ENCODE peak calls at places on chromosomes 1 and 21, in seven cellular contexts. C, R, G, L, P, H and I are unnamed samples. For H3K4me1, the result is how much of the 10 kb centered on the place peaks cover.

GRCh38 chr1:237975903-237976302 is 85.2 kb upstream of the ZP4 start:
- DNase-seq in C (no peak), R (no peak), G (no peak), L (no peak), P (no peak), H (no peak), I (no peak)

GRCh38 chr1:30324251-30325084 is 398.9 kb downstream of the MATN1 start:
- DNase-seq in C (no peak), R (no peak), G (peak), L (no peak), P (no peak), H (no peak), I (no peak)

GRCh38 chr1:19557609-19558051 is 72.3 kb upstream of the CAPZB start:
- DNase-seq in C (no peak), R (no peak), G (no peak), L (no peak), P (no peak), H (no peak), I (no peak)

GRCh38 chr1:203555484-203556046 is 61.6 kb downstream of the OPTC start:
- DNase-seq in C (no peak), R (no peak), G (no peak), L (no peak), P (no peak), H (no peak), I (no peak)

GRCh38 chr1:3369437-3370076 is 84.9 kb upstream of the ARHGEF16 start:
- DNase-seq in C (no peak), R (no peak), G (no peak), L (peak), P (no peak), H (no peak), I (no peak)

GRCh38 chr1:6157132-6157527 is 23.0 kb downstream of the CHD5 start:
- DNase-seq in C (no peak), R (no peak), G (no peak), L (no peak), P (no peak), H (no peak), I (no peak)

GRCh38 chr1:1068374-1069060 is 5.6 kb downstream of the RNF223 start:
- DNase-seq in C (no peak), R (peak), G (no peak), L (no peak), P (no peak), H (peak), I (no peak)

GRCh38 chr1:232327296-232327695 is 302.6 kb downstream of the SIPA1L2 start:
- DNase-seq in C (no peak), R (no peak), G (no peak), L (no peak), P (no peak), H (no peak), I (no peak)

GRCh38 chr1:116412480-116412798 is 39.4 kb downstream of the ATP1A1 start:
- DNase-seq in C (no peak), R (no peak), G (no peak), L (no peak), P (no peak), H (no peak), I (no peak)
- TF ChIP-seq POLR2AphosphoS5 in C (no peak), R (no peak), G (no peak), L (no peak), P (no peak), H (no peak), I (no peak)

GRCh38 chr1:67610450-67610849 is 74.6 kb upstream of the GADD45A start:
- DNase-seq in C (no peak), R (no peak), G (no peak), L (no peak), P (no peak), H (no peak), I (no peak)
- H3K4me3 ChIP-seq in C (no peak), R (no peak), G (no peak), L (no peak), P (no peak), H (no peak), I (no peak)

GRCh38 chr1:114741963-114742746 is 15.6 kb downstream of the CSDE1 start:
- DNase-seq in C (no peak), R (no peak), G (no peak), L (no peak), P (no peak), H (no peak), I (no peak)
- H3K4me1 ChIP-seq in C (under half), R (under half), G (under half), L (under half), P (under half), H (under half), I (under half)

GRCh38 chr1:202160377-202160940 is at the start of gene PTPN7:
- DNase-seq in C (peak), R (no peak), G (no peak), L (no peak), P (no peak), H (peak), I (no peak)
- TF ChIP-seq POLR2AphosphoS5 in C (peak), R (no peak), G (no peak), L (no peak), P (no peak), H (no peak), I (no peak)

GRCh38 chr1:27522148-27522859 is 32.3 kb upstream of the WASF2 start:
- DNase-seq in C (no peak), R (no peak), G (peak), L (no peak), P (no peak), H (no peak), I (no peak)
- H3K4me3 ChIP-seq in C (no peak), R (peak), G (peak), L (peak), P (no peak), H (peak), I (peak)

GRCh38 chr1:7717769-7718368 is 53.2 kb upstream of the VAMP3 start:
- DNase-seq in C (no peak), R (peak), G (no peak), L (no peak), P (no peak), H (no peak), I (no peak)

GRCh38 chr1:7719468-7720104 is 51.5 kb upstream of the VAMP3 start:
- DNase-seq in C (no peak), R (no peak), G (no peak), L (no peak), P (no peak), H (no peak), I (no peak)

GRCh38 chr1:7726623-7727022 is 44.5 kb upstream of the VAMP3 start:
- DNase-seq in C (no peak), R (no peak), G (no peak), L (no peak), P (no peak), H (no peak), I (no peak)

GRCh38 chr1:7722670-7723012 is 48.5 kb upstream of the VAMP3 start:
- DNase-seq in C (no peak), R (no peak), G (no peak), L (no peak), P (no peak), H (no peak), I (no peak)

DNA sequence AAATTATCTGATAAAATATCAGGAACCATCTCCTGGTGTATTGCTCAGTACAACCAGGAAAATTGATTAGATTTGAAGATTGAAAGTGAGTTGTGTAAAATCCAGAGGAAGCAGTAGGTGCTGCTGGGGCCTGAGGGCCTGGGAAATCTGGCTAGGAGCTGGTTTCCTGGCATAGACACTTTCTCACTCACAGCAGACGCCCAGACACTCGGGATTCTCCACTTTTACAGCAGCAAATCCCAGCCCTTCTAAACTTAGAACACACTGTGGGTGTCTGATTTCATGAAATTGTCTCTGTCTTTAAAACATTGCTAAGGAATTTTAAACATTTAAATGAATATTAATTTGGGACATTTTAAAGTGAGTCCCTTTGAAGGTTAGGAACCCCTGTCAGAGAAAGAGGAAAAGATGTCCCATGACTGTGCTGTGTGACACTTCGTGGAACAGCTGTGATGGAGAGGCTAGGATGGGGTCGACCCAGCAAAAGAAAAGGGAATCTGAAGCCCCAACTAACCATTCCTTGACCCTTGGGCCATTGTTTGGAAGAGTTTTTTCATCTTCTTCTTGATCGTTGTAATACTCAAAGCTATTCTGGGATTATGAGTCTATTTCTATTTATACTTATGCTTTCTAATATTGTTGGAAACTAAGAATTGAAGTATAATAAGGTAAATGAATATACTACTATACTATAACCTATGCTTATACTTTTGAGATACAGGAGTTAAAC is 49.0 kb upstream of the VAMP3 start:
- DNase-seq in C (no peak), R (no peak), G (no peak), L (no peak), P (no peak), H (no peak), I (no peak)
- H3K4me1 ChIP-seq in C (under half), R (under half), G (under half), L (under half), P (under half), H (under half), I (under half)

GRCh38 chr1:214404571-214405213 is 123.7 kb downstream of the SMYD2 start:
- DNase-seq in C (no peak), R (peak), G (no peak), L (no peak), P (peak), H (no peak), I (no peak)
- TF ChIP-seq POLR2AphosphoS5 in C (no peak), R (no peak), G (no peak), L (no peak), P (no peak), H (no peak), I (no peak)

GRCh38 chr1:26791626-26792025 is 3.9 kb downstream of the PIGV start:
- DNase-seq in C (peak), R (no peak), G (no peak), L (no peak), P (no peak), H (no peak), I (no peak)

GRCh38 chr1:26789953-26790352 is 2.2 kb downstream of the PIGV start:
- DNase-seq in C (no peak), R (no peak), G (no peak), L (no peak), P (no peak), H (no peak), I (no peak)

GRCh38 chr1:26791138-26791537 is 3.4 kb downstream of the PIGV start:
- DNase-seq in C (no peak), R (no peak), G (no peak), L (no peak), P (no peak), H (no peak), I (no peak)

GRCh38 chr1:26789612-26789865 is 1.8 kb downstream of the PIGV start:
- DNase-seq in C (no peak), R (no peak), G (no peak), L (no peak), P (no peak), H (no peak), I (no peak)

GRCh38 chr1:26790551-26790953 is 2.8 kb downstream of the PIGV start:
- DNase-seq in C (no peak), R (no peak), G (no peak), L (no peak), P (no peak), H (no peak), I (no peak)
- H3K4me3 ChIP-seq in C (no peak), R (no peak), G (no peak), L (no peak), P (no peak), H (no peak), I (no peak)

GRCh38 chr21:46095814-46096595 is 1.9 kb upstream of the COL6A2 start:
- DNase-seq in C (peak), R (no peak), G (no peak), L (no peak), P (no peak), H (no peak), I (no peak)

GRCh38 chr21:46097826-46098286 is at the start of gene COL6A2:
- DNase-seq in C (peak), R (peak), G (peak), L (peak), P (no peak), H (peak), I (peak)

GRCh38 chr21:46096997-46097825 is 701 bp upstream of the COL6A2 start:
- DNase-seq in C (peak), R (peak), G (no peak), L (peak), P (no peak), H (peak), I (peak)

GRCh38 chr21:46095106-46095719 is 2.7 kb upstream of the COL6A2 start:
- DNase-seq in C (peak), R (no peak), G (no peak), L (peak), P (no peak), H (no peak), I (peak)

DNA sequence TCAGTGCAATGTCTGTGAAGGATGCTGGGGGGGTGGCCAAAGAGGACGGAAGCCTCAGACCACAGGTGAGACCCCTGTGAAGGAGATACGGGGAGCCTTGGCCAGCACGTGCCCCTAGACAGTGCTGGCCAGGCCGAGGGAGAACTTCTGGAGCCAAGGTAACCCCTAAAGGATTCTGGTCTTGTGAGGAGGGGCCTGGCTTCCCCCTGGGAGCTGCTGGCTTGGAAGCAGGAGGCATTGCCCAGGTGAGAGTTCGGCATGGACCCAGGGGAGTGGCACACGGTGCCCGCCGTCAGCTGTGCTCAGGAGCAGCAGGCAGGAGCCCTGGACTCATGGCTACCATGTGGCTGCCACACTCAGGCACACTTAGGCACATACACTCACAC is 1.3 kb upstream of the COL6A2 start:
- DNase-seq in C (no peak), R (no peak), G (no peak), L (peak), P (no peak), H (no peak), I (peak)
- H3K4me1 ChIP-seq in C (under half), R (under half), G (under half), L (half or more), P (under half), H (under half), I (half or more)

DNA sequence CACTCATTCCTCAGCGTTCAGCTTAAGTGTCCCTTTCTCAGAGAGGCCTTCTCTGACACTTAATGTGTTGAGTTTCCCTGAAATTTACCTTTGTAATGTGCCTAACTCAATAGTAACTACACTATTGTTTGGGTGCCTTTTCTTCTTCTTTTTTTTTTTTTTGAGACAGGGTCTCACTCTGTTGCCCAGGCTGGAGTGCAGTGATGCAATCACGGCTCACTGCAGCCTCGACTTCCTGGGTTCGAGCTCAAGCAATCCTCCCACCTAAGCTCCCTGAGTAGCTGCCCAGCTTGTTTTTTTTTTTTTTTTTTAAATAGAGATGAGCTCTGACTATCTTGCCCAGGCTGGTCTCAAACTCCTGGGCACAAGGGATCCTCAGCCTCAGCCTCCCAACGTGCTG is 50.1 kb downstream of the ARHGEF11 start:
- DNase-seq in C (no peak), R (no peak), G (no peak), L (no peak), P (no peak), H (no peak), I (no peak)
- TF ChIP-seq POLR2AphosphoS5 in C (no peak), R (no peak), G (no peak), L (no peak), P (no peak), H (no peak), I (no peak)